ENCODE peak calls at places on chromosomes 7 and 10, in ten cellular contexts. One of them, this sample, is unnamed.

GRCh38 chr10:32983333-32983909 is 25.4 kb upstream of the ITGB1 start:
- DNase-seq in cardiac muscle cell: peak; percentile 87
- DNase-seq in H54: no peak
- DNase-seq in amniotic stem cell: peak; percentile 91
- DNase-seq in retina: no peak
- DNase-seq in heart left ventricle: no peak
- DNase-seq in Right ventricle myocardium inferior: no peak
- DNase-seq in heart right ventricle: no peak
- DNase-seq in NCI-H446: no peak
- DNase-seq in activated gamma-delta T cell: no peak
- DNase-seq in this sample: peak; percentile 52

GRCh38 chr10:78571286-78571685 is 497.5 kb upstream of the ZMIZ1 start:
- DNase-seq in heart left ventricle: no peak
- DNase-seq in amniotic stem cell: no peak
- DNase-seq in NCI-H446: no peak
- DNase-seq in activated gamma-delta T cell: no peak
- DNase-seq in H54: no peak
- DNase-seq in retina: no peak
- DNase-seq in heart right ventricle: no peak
- DNase-seq in cardiac muscle cell: no peak
- DNase-seq in Right ventricle myocardium inferior: no peak
- DNase-seq in this sample: no peak

GRCh38 chr10:104441601-104442000 is 88.0 kb downstream of the CFAP58 start:
- DNase-seq in cardiac muscle cell: peak; percentile 90
- DNase-seq in heart right ventricle: no peak
- DNase-seq in retina: no peak
- DNase-seq in Right ventricle myocardium inferior: no peak
- DNase-seq in activated gamma-delta T cell: no peak
- DNase-seq in H54: peak; percentile 53
- DNase-seq in amniotic stem cell: peak; percentile 57
- DNase-seq in heart left ventricle: no peak
- DNase-seq in NCI-H446: no peak
- DNase-seq in this sample: peak; percentile 23

GRCh38 chr10:18545626-18546025 is 105.8 kb downstream of the NSUN6 start:
- DNase-seq in cardiac muscle cell: peak; percentile 47
- DNase-seq in retina: peak; percentile 31
- DNase-seq in activated gamma-delta T cell: no peak
- DNase-seq in heart left ventricle: no peak
- DNase-seq in amniotic stem cell: no peak
- DNase-seq in H54: no peak
- DNase-seq in Right ventricle myocardium inferior: no peak
- DNase-seq in NCI-H446: no peak
- DNase-seq in heart right ventricle: no peak
- DNase-seq in this sample: no peak

GRCh38 chr7:116546054-116546453 is 21.2 kb downstream of the CAV1 start:
- DNase-seq in activated gamma-delta T cell: no peak
- DNase-seq in heart right ventricle: no peak
- DNase-seq in H54: no peak
- DNase-seq in heart left ventricle: no peak
- DNase-seq in Right ventricle myocardium inferior: no peak
- DNase-seq in retina: no peak
- DNase-seq in amniotic stem cell: no peak
- DNase-seq in NCI-H446: no peak
- DNase-seq in cardiac muscle cell: no peak
- DNase-seq in this sample: no peak

GRCh38 chr7:876972-877311 is 588 bp downstream of the GET4 start:
- DNase-seq in amniotic stem cell: no peak
- DNase-seq in Right ventricle myocardium inferior: no peak
- DNase-seq in H54: peak; percentile 87
- DNase-seq in heart right ventricle: no peak
- DNase-seq in heart left ventricle: no peak
- DNase-seq in activated gamma-delta T cell: no peak
- DNase-seq in retina: no peak
- DNase-seq in cardiac muscle cell: peak; percentile 21
- DNase-seq in NCI-H446: no peak
- DNase-seq in this sample: no peak

GRCh38 chr10:95456486-95456885 is 104.7 kb downstream of the SORBS1 start:
- DNase-seq in NCI-H446: no peak
- DNase-seq in heart left ventricle: no peak
- DNase-seq in activated gamma-delta T cell: no peak
- DNase-seq in Right ventricle myocardium inferior: no peak
- DNase-seq in heart right ventricle: no peak
- DNase-seq in amniotic stem cell: no peak
- DNase-seq in H54: no peak
- DNase-seq in retina: no peak
- DNase-seq in cardiac muscle cell: no peak
- DNase-seq in this sample: peak; percentile 18

GRCh38 chr10:86368046-86368445 is 1.5 kb upstream of the GRID1 start:
- DNase-seq in amniotic stem cell: no peak
- DNase-seq in H54: no peak
- DNase-seq in retina: no peak
- DNase-seq in cardiac muscle cell: no peak
- DNase-seq in activated gamma-delta T cell: no peak
- DNase-seq in Right ventricle myocardium inferior: no peak
- DNase-seq in heart right ventricle: no peak
- DNase-seq in NCI-H446: no peak
- DNase-seq in heart left ventricle: no peak
- DNase-seq in this sample: no peak

GRCh38 chr10:128572696-128573095 is 446.5 kb upstream of the MKI67 start:
- DNase-seq in NCI-H446: no peak
- DNase-seq in heart right ventricle: no peak
- DNase-seq in activated gamma-delta T cell: no peak
- DNase-seq in H54: no peak
- DNase-seq in heart left ventricle: no peak
- DNase-seq in amniotic stem cell: no peak
- DNase-seq in retina: peak; percentile 14
- DNase-seq in Right ventricle myocardium inferior: no peak
- DNase-seq in cardiac muscle cell: no peak
- DNase-seq in this sample: no peak

GRCh38 chr10:35384265-35384868 is 48.1 kb downstream of the CCNY start:
- DNase-seq in H54: peak; percentile 35
- DNase-seq in cardiac muscle cell: no peak
- DNase-seq in amniotic stem cell: no peak
- DNase-seq in Right ventricle myocardium inferior: no peak
- DNase-seq in NCI-H446: no peak
- DNase-seq in heart right ventricle: no peak
- DNase-seq in heart left ventricle: no peak
- DNase-seq in retina: no peak
- DNase-seq in activated gamma-delta T cell: no peak
- DNase-seq in this sample: peak; percentile 23

GRCh38 chr10:126063353-126063791 is 167.0 kb downstream of the FANK1 start:
- DNase-seq in retina: no peak
- DNase-seq in H54: no peak
- DNase-seq in heart right ventricle: no peak
- DNase-seq in heart left ventricle: no peak
- DNase-seq in activated gamma-delta T cell: no peak
- DNase-seq in Right ventricle myocardium inferior: no peak
- DNase-seq in NCI-H446: no peak
- DNase-seq in amniotic stem cell: peak; percentile 48
- DNase-seq in cardiac muscle cell: peak; percentile 51
- DNase-seq in this sample: no peak

GRCh38 chr7:6725003-6725402 is 18.3 kb upstream of the ZNF12 start:
- DNase-seq in heart left ventricle: no peak
- DNase-seq in Right ventricle myocardium inferior: no peak
- DNase-seq in cardiac muscle cell: no peak
- DNase-seq in heart right ventricle: no peak
- DNase-seq in amniotic stem cell: no peak
- DNase-seq in NCI-H446: no peak
- DNase-seq in H54: no peak
- DNase-seq in retina: no peak
- DNase-seq in activated gamma-delta T cell: no peak
- DNase-seq in this sample: no peak

GRCh38 chr7:150686030-150686626 is 622 bp downstream of the GIMAP2 start:
- DNase-seq in activated gamma-delta T cell: no peak
- DNase-seq in NCI-H446: no peak
- DNase-seq in H54: no peak
- DNase-seq in heart left ventricle: no peak
- DNase-seq in cardiac muscle cell: no peak
- DNase-seq in amniotic stem cell: no peak
- DNase-seq in Right ventricle myocardium inferior: no peak
- DNase-seq in retina: no peak
- DNase-seq in heart right ventricle: no peak
- DNase-seq in this sample: no peak

GRCh38 chr10:4459531-4459930 is 366.5 kb upstream of the AKR1E2 start:
- DNase-seq in heart right ventricle: no peak
- DNase-seq in NCI-H446: no peak
- DNase-seq in heart left ventricle: no peak
- DNase-seq in amniotic stem cell: no peak
- DNase-seq in activated gamma-delta T cell: no peak
- DNase-seq in retina: no peak
- DNase-seq in Right ventricle myocardium inferior: no peak
- DNase-seq in H54: no peak
- DNase-seq in cardiac muscle cell: peak; percentile 60
- DNase-seq in this sample: peak; percentile 76

GRCh38 chr10:51892313-51892712 is 192.9 kb upstream of the CSTF2T start:
- DNase-seq in heart left ventricle: no peak
- DNase-seq in amniotic stem cell: no peak
- DNase-seq in cardiac muscle cell: no peak
- DNase-seq in NCI-H446: no peak
- DNase-seq in Right ventricle myocardium inferior: no peak
- DNase-seq in H54: no peak
- DNase-seq in retina: no peak
- DNase-seq in heart right ventricle: no peak
- DNase-seq in activated gamma-delta T cell: no peak
- DNase-seq in this sample: no peak

GRCh38 chr7:47458057-47458456 is 123.9 kb downstream of the TNS3 start:
- DNase-seq in heart left ventricle: peak; percentile 88
- DNase-seq in retina: no peak
- DNase-seq in Right ventricle myocardium inferior: no peak
- DNase-seq in NCI-H446: no peak
- DNase-seq in H54: peak; percentile 90
- DNase-seq in amniotic stem cell: no peak
- DNase-seq in heart right ventricle: peak; percentile 61
- DNase-seq in cardiac muscle cell: peak; percentile 54
- DNase-seq in activated gamma-delta T cell: no peak
- DNase-seq in this sample: no peak

GRCh38 chr10:90930070-90930837 is 9.4 kb upstream of the ANKRD1 start:
- DNase-seq in heart left ventricle: peak; percentile 50
- DNase-seq in heart right ventricle: peak; percentile 15
- DNase-seq in Right ventricle myocardium inferior: no peak
- DNase-seq in retina: no peak
- DNase-seq in H54: no peak
- DNase-seq in NCI-H446: no peak
- DNase-seq in activated gamma-delta T cell: no peak
- DNase-seq in cardiac muscle cell: peak; percentile 93
- DNase-seq in amniotic stem cell: peak; percentile 77
- DNase-seq in this sample: peak; percentile 57

GRCh38 chr10:6501931-6502330 is 78.1 kb downstream of the PRKCQ start:
- DNase-seq in retina: no peak
- DNase-seq in activated gamma-delta T cell: no peak
- DNase-seq in cardiac muscle cell: no peak
- DNase-seq in amniotic stem cell: no peak
- DNase-seq in heart left ventricle: no peak
- DNase-seq in heart right ventricle: no peak
- DNase-seq in NCI-H446: no peak
- DNase-seq in Right ventricle myocardium inferior: no peak
- DNase-seq in H54: no peak
- DNase-seq in this sample: no peak

GRCh38 chr10:93854985-93855384 is 38.8 kb upstream of the SLC35G1 start:
- DNase-seq in amniotic stem cell: no peak
- DNase-seq in NCI-H446: no peak
- DNase-seq in retina: no peak
- DNase-seq in cardiac muscle cell: peak; percentile 22
- DNase-seq in H54: no peak
- DNase-seq in heart left ventricle: no peak
- DNase-seq in activated gamma-delta T cell: no peak
- DNase-seq in heart right ventricle: no peak
- DNase-seq in Right ventricle myocardium inferior: no peak
- DNase-seq in this sample: peak; percentile 44

GRCh38 chr7:117110480-117111315 is 157.4 kb downstream of the ST7 start:
- DNase-seq in heart left ventricle: no peak
- DNase-seq in cardiac muscle cell: no peak
- DNase-seq in H54: no peak
- DNase-seq in activated gamma-delta T cell: no peak
- DNase-seq in NCI-H446: no peak
- DNase-seq in amniotic stem cell: no peak
- DNase-seq in Right ventricle myocardium inferior: no peak
- DNase-seq in heart right ventricle: no peak
- DNase-seq in retina: peak; percentile 43
- DNase-seq in this sample: peak; percentile 35

GRCh38 chr7:111987115-111987826 is 218.9 kb downstream of the DOCK4 start:
- DNase-seq in H54: no peak
- DNase-seq in heart right ventricle: no peak
- DNase-seq in NCI-H446: no peak
- DNase-seq in activated gamma-delta T cell: no peak
- DNase-seq in heart left ventricle: no peak
- DNase-seq in retina: no peak
- DNase-seq in Right ventricle myocardium inferior: no peak
- DNase-seq in cardiac muscle cell: peak; percentile 63
- DNase-seq in amniotic stem cell: peak; percentile 9
- DNase-seq in this sample: no peak

GRCh38 chr10:17847586-17848296 is 38.6 kb downstream of the MRC1 start:
- DNase-seq in Right ventricle myocardium inferior: no peak
- DNase-seq in heart right ventricle: no peak
- DNase-seq in NCI-H446: no peak
- DNase-seq in retina: peak; percentile 36
- DNase-seq in activated gamma-delta T cell: no peak
- DNase-seq in amniotic stem cell: no peak
- DNase-seq in heart left ventricle: no peak
- DNase-seq in H54: no peak
- DNase-seq in cardiac muscle cell: peak; percentile 23
- DNase-seq in this sample: peak; percentile 55

GRCh38 chr7:101628522-101628921 is 574 bp downstream of the MYL10 start:
- DNase-seq in NCI-H446: no peak
- DNase-seq in amniotic stem cell: no peak
- DNase-seq in H54: no peak
- DNase-seq in heart left ventricle: no peak
- DNase-seq in Right ventricle myocardium inferior: no peak
- DNase-seq in cardiac muscle cell: no peak
- DNase-seq in retina: no peak
- DNase-seq in heart right ventricle: no peak
- DNase-seq in activated gamma-delta T cell: no peak
- DNase-seq in this sample: no peak

GRCh38 chr10:90451283-90451682 is 406.6 kb downstream of the HTR7 start:
- DNase-seq in amniotic stem cell: no peak
- DNase-seq in activated gamma-delta T cell: no peak
- DNase-seq in heart right ventricle: no peak
- DNase-seq in Right ventricle myocardium inferior: no peak
- DNase-seq in heart left ventricle: no peak
- DNase-seq in NCI-H446: no peak
- DNase-seq in retina: no peak
- DNase-seq in H54: no peak
- DNase-seq in cardiac muscle cell: peak; percentile 63
- DNase-seq in this sample: no peak

GRCh38 chr7:55515569-55516279 is 56.6 kb downstream of the VOPP1 start:
- DNase-seq in heart left ventricle: peak; percentile 64
- DNase-seq in Right ventricle myocardium inferior: no peak
- DNase-seq in H54: no peak
- DNase-seq in NCI-H446: no peak
- DNase-seq in amniotic stem cell: no peak
- DNase-seq in cardiac muscle cell: no peak
- DNase-seq in activated gamma-delta T cell: no peak
- DNase-seq in heart right ventricle: peak; percentile 40
- DNase-seq in retina: no peak
- DNase-seq in this sample: no peak

GRCh38 chr7:127935847-127936376 is 95.3 kb downstream of the LRRC4 start:
- DNase-seq in cardiac muscle cell: no peak
- DNase-seq in heart right ventricle: no peak
- DNase-seq in heart left ventricle: no peak
- DNase-seq in NCI-H446: no peak
- DNase-seq in H54: no peak
- DNase-seq in activated gamma-delta T cell: no peak
- DNase-seq in retina: no peak
- DNase-seq in Right ventricle myocardium inferior: no peak
- DNase-seq in amniotic stem cell: no peak
- DNase-seq in this sample: no peak

GRCh38 chr10:127755758-127756157 is 18.8 kb downstream of the FOXI2 start:
- DNase-seq in NCI-H446: no peak
- DNase-seq in cardiac muscle cell: no peak
- DNase-seq in amniotic stem cell: no peak
- DNase-seq in H54: no peak
- DNase-seq in heart right ventricle: no peak
- DNase-seq in retina: no peak
- DNase-seq in Right ventricle myocardium inferior: no peak
- DNase-seq in activated gamma-delta T cell: no peak
- DNase-seq in heart left ventricle: no peak
- DNase-seq in this sample: no peak

GRCh38 chr7:93044147-93044810 is 73.5 kb downstream of the SAMD9 start:
- DNase-seq in amniotic stem cell: peak; percentile 25
- DNase-seq in H54: no peak
- DNase-seq in Right ventricle myocardium inferior: no peak
- DNase-seq in heart left ventricle: no peak
- DNase-seq in NCI-H446: no peak
- DNase-seq in cardiac muscle cell: peak; percentile 7
- DNase-seq in retina: peak; percentile 75
- DNase-seq in activated gamma-delta T cell: no peak
- DNase-seq in heart right ventricle: no peak
- DNase-seq in this sample: no peak

This sample was measured in hepatocyte.